ENCODE peak calls at places on chromosomes 16 and 17, in eight cellular contexts. L is activated CD8-positive, alpha-beta memory T cell treated with anti-CD3 and anti-CD28 coated beads, Interleukin-2, amount 50 U/mL, for 48 hours; T is thoracic aorta; U is natural killer cell; J is NCI-H2081; K is CD8-positive, alpha-beta T cell; O is effector CD4-positive, alpha-beta T cell; V is ureter. S is an unnamed sample.

GRCh38 chr16:86498661-86499493 is 11.4 kb upstream of the FOXF1 start:
- DNase-seq in J (no peak), T (no peak), L (no peak), U (no peak), O (no peak), V (no peak), K (no peak), S (peak)

GRCh38 chr17:31310260-31310659 is 3.6 kb downstream of the EVI2B start:
- DNase-seq in T (no peak), K (peak), U (no peak), V (no peak), O (peak), L (no peak), J (no peak), S (no peak)

GRCh38 chr16:7268182-7268581 is 64.5 kb upstream of the RBFOX1 start:
- DNase-seq in L (no peak), U (no peak), J (peak), T (no peak), V (no peak), O (no peak), K (no peak), S (no peak)

GRCh38 chr17:60685437-60685836 is 7.8 kb downstream of the BCAS3 start:
- DNase-seq in L (no peak), J (no peak), T (no peak), U (no peak), K (no peak), O (no peak), V (no peak), S (no peak)

GRCh38 chr17:28950017-28950751 is 1.1 kb downstream of the PHF12 start:
- DNase-seq in T (no peak), V (peak), L (peak), K (peak), J (no peak), O (peak), U (peak), S (peak)

GRCh38 chr17:22496450-22496849 is 804.1 kb downstream of the KCNJ18 start:
- DNase-seq in U (no peak), O (no peak), K (no peak), V (no peak), J (no peak), T (no peak), L (no peak), S (no peak)

GRCh38 chr17:69567130-69567529 is 152.6 kb downstream of the MAP2K6 start:
- DNase-seq in J (no peak), K (no peak), V (no peak), O (no peak), T (no peak), U (no peak), L (no peak), S (no peak)

GRCh38 chr16:11107781-11108465 is 148.1 kb downstream of the SOCS1 start:
- DNase-seq in O (no peak), K (no peak), U (no peak), J (no peak), L (no peak), V (no peak), T (no peak), S (peak)

GRCh38 chr17:50144845-50145531 is 5.5 kb downstream of the PPP1R9B start:
- DNase-seq in U (no peak), J (no peak), T (no peak), L (no peak), K (no peak), O (no peak), V (no peak), S (no peak)

GRCh38 chr16:55370762-55371482 is 46.9 kb downstream of the IRX6 start:
- DNase-seq in J (no peak), V (peak), T (peak), K (no peak), U (no peak), O (no peak), L (peak), S (peak)

GRCh38 chr16:31537362-31537921 is 9.7 kb downstream of the AHSP start:
- DNase-seq in L (no peak), J (no peak), T (no peak), K (no peak), U (no peak), V (no peak), O (no peak), S (no peak)

GRCh38 chr17:78144736-78145641 is 1.2 kb upstream of the C17orf99 start:
- DNase-seq in J (no peak), O (no peak), U (no peak), K (no peak), T (no peak), V (no peak), L (no peak), S (peak)

GRCh38 chr17:78166416-78166815 is 2.0 kb upstream of the SYNGR2 start:
- DNase-seq in U (no peak), O (no peak), J (no peak), V (no peak), T (no peak), K (no peak), L (no peak), S (no peak)

GRCh38 chr17:30379303-30380105 is 777 bp downstream of the CPD start:
- DNase-seq in U (peak), J (peak), O (no peak), V (no peak), K (no peak), L (peak), T (no peak), S (no peak)

GRCh38 chr16:58332997-58333700 is 38.3 kb upstream of the PRSS54 start:
- DNase-seq in T (no peak), U (no peak), L (no peak), V (no peak), K (no peak), O (no peak), J (no peak), S (no peak)

GRCh38 chr17:29347831-29348281 is 42.3 kb upstream of the TAOK1 start:
- DNase-seq in L (no peak), J (no peak), O (no peak), K (no peak), U (no peak), T (no peak), V (peak), S (peak)

GRCh38 chr17:45143101-45143670 is 5.1 kb upstream of the HEXIM1 start:
- DNase-seq in V (no peak), J (no peak), L (no peak), O (no peak), T (no peak), K (no peak), U (no peak), S (no peak)

GRCh38 chr17:19744492-19744891 is 3.6 kb downstream of the ALDH3A1 start:
- DNase-seq in O (no peak), K (no peak), T (no peak), L (peak), J (no peak), U (peak), V (no peak), S (no peak)

GRCh38 chr17:16150251-16150859 is 65.0 kb downstream of the NCOR1 start:
- DNase-seq in T (no peak), K (no peak), O (no peak), L (no peak), V (no peak), J (no peak), U (no peak), S (peak)

GRCh38 chr17:83100853-83101391 is 21.5 kb downstream of the METRNL start:
- DNase-seq in O (no peak), L (no peak), U (no peak), K (no peak), V (no peak), T (no peak), J (no peak), S (no peak)

GRCh38 chr16:3999890-4000325 is 116.3 kb downstream of the ADCY9 start:
- DNase-seq in U (no peak), J (no peak), T (no peak), O (no peak), V (no peak), L (no peak), K (no peak), S (peak)

GRCh38 chr16:16120382-16121184 is 102.7 kb downstream of the ABCC6 start:
- DNase-seq in K (no peak), J (peak), T (no peak), U (no peak), V (peak), O (no peak), L (no peak), S (peak)

GRCh38 chr16:3575491-3575890 is 1.7 kb downstream of the NLRC3 start:
- DNase-seq in U (no peak), K (no peak), T (no peak), J (no peak), V (no peak), O (no peak), L (no peak), S (no peak)

GRCh38 chr17:42414782-42415409 is 8.2 kb downstream of the CAVIN1 start:
- DNase-seq in O (peak), K (no peak), L (peak), T (no peak), V (no peak), J (no peak), U (no peak), S (no peak)

GRCh38 chr16:14616280-14616679 is 13.8 kb downstream of the PARN start:
- DNase-seq in J (no peak), O (no peak), T (no peak), V (no peak), U (no peak), L (peak), K (no peak), S (no peak)

GRCh38 chr17:58337126-58337599 is 8.6 kb upstream of the TSPOAP1 start:
- DNase-seq in J (no peak), U (peak), T (no peak), L (peak), K (no peak), O (no peak), V (no peak), S (no peak)

GRCh38 chr16:49081556-49081955 is 200.1 kb downstream of the CBLN1 start:
- DNase-seq in J (no peak), L (no peak), V (no peak), K (no peak), O (no peak), U (no peak), T (no peak), S (no peak)

GRCh38 chr17:27245230-27245696 is 48.7 kb upstream of the WSB1 start:
- DNase-seq in J (peak), T (peak), O (peak), V (peak), K (peak), L (peak), U (peak), S (peak)

GRCh38 chr17:40542562-40543411 is 22.5 kb downstream of the CCR7 start:
- DNase-seq in U (no peak), L (peak), K (no peak), T (no peak), J (no peak), O (no peak), V (peak), S (peak)

GRCh38 chr17:14470417-14470816 is 169.5 kb downstream of the HS3ST3B1 start:
- DNase-seq in O (no peak), U (no peak), T (no peak), J (no peak), K (no peak), L (no peak), V (no peak), S (no peak)

GRCh38 chr16:77430360-77430759 is 4.5 kb downstream of the ADAMTS18 start:
- DNase-seq in V (no peak), O (no peak), J (no peak), K (no peak), L (no peak), U (no peak), T (no peak), S (no peak)

GRCh38 chr17:67421869-67422273 is 44.8 kb downstream of the PITPNC1 start:
- DNase-seq in V (peak), T (no peak), J (no peak), U (no peak), L (peak), K (no peak), O (peak), S (peak)

GRCh38 chr17:65531508-65532431 is 29.7 kb downstream of the AXIN2 start:
- DNase-seq in K (no peak), J (no peak), T (no peak), L (no peak), U (no peak), O (no peak), V (peak), S (peak)

GRCh38 chr16:27195941-27196595 is 7.3 kb upstream of the KDM8 start:
- DNase-seq in L (no peak), U (no peak), J (no peak), K (no peak), V (no peak), T (no peak), O (peak), S (no peak)

GRCh38 chr17:19237389-19238166 is 412 bp downstream of the EPN2 start:
- DNase-seq in U (peak), J (no peak), O (peak), T (no peak), K (no peak), V (peak), L (peak), S (no peak)

GRCh38 chr16:85018529-85019236 is 7.3 kb upstream of the ZDHHC7 start:
- DNase-seq in L (no peak), T (no peak), K (no peak), U (no peak), V (no peak), J (no peak), O (no peak), S (no peak)

GRCh38 chr16:80174416-80174815 is 366.4 kb upstream of the DYNLRB2 start:
- DNase-seq in T (no peak), O (no peak), L (no peak), V (no peak), K (no peak), J (no peak), U (no peak), S (peak)

GRCh38 chr17:37787055-37787720 is 42.3 kb upstream of the HNF1B start:
- DNase-seq in V (no peak), T (no peak), L (no peak), U (no peak), K (no peak), J (no peak), O (no peak), S (no peak)

GRCh38 chr16:13902677-13903076 is 17.3 kb upstream of the ERCC4 start:
- DNase-seq in V (no peak), T (no peak), L (no peak), O (no peak), K (no peak), U (no peak), J (no peak), S (no peak)

GRCh38 chr17:74778960-74779359 is 2.8 kb upstream of the NAT9 start:
- DNase-seq in O (no peak), U (no peak), J (no peak), V (no peak), T (no peak), K (no peak), L (no peak), S (peak)